ENCODE peak calls at places on chromosome 3, in six cellular contexts. X is choroid plexus epithelial cell, H is DND-41, C is pancreas, K is heart right ventricle, P is dorsolateral prefrontal cortex. O is an unnamed sample.

GRCh38 chr3:177875786-177876476 is 660.3 kb upstream of the KCNMB2 start:
- DNase-seq in C (no peak), X (peak; percentile 19), K (no peak), H (no peak), P (no peak), O (peak; percentile 78)

GRCh38 chr3:101667331-101667730 is 9.6 kb downstream of the ZBTB11 start:
- DNase-seq in H (no peak), C (no peak), P (no peak), X (no peak), K (no peak), O (no peak)

GRCh38 chr3:141444586-141445285 is 42.1 kb upstream of the RASA2 start:
- DNase-seq in H (no peak), K (no peak), X (peak; percentile 68), C (no peak), P (no peak), O (no peak)

GRCh38 chr3:181906338-181906737 is 194.6 kb downstream of the SOX2 start:
- DNase-seq in C (no peak), X (no peak), H (no peak), P (no peak), K (no peak), O (no peak)

GRCh38 chr3:47605646-47606045 is 27.0 kb upstream of the CSPG5 start:
- DNase-seq in P (no peak), H (no peak), C (no peak), X (no peak), K (no peak), O (no peak)

GRCh38 chr3:110791971-110792370 is 279.6 kb upstream of the NECTIN3 start:
- DNase-seq in H (no peak), C (no peak), K (no peak), X (no peak), P (no peak), O (no peak)

GRCh38 chr3:156843071-156843808 is 17.1 kb downstream of the LEKR1 start:
- DNase-seq in P (no peak), H (no peak), C (no peak), X (peak; percentile 9), K (no peak), O (no peak)

GRCh38 chr3:147411777-147412176 is 2.6 kb downstream of the ZIC1 start:
- DNase-seq in H (no peak), C (no peak), X (peak; percentile 77), P (no peak), K (no peak), O (no peak)

GRCh38 chr3:147921044-147921443 is 511.9 kb downstream of the ZIC1 start:
- DNase-seq in C (no peak), X (peak; percentile 30), H (no peak), P (no peak), K (no peak), O (no peak)

GRCh38 chr3:73009008-73009407 is 12.4 kb downstream of the PPP4R2 start:
- DNase-seq in X (no peak), K (no peak), H (no peak), C (no peak), P (no peak), O (no peak)

GRCh38 chr3:8223766-8224165 is 277.9 kb upstream of the LMCD1 start:
- DNase-seq in X (peak; percentile 19), P (no peak), H (no peak), C (no peak), K (peak; percentile 7), O (no peak)

GRCh38 chr3:46663611-46664135 is 29.8 kb downstream of the ALS2CL start:
- DNase-seq in P (no peak), K (peak; percentile 34), C (no peak), H (peak; percentile 3), X (peak; percentile 12), O (no peak)

GRCh38 chr3:38131621-38132369 is 5.1 kb downstream of the ACAA1 start:
- DNase-seq in C (no peak), K (no peak), X (peak; percentile 69), P (no peak), H (no peak), O (no peak)

GRCh38 chr3:160450846-160451245 is 1.3 kb upstream of the TRIM59 start:
- DNase-seq in P (no peak), X (peak; percentile 91), H (no peak), C (no peak), K (no peak), O (peak; percentile 54)

GRCh38 chr3:89173546-89173945 is 66.1 kb downstream of the EPHA3 start:
- DNase-seq in H (no peak), C (no peak), P (no peak), X (peak; percentile 36), K (no peak), O (no peak)

DNA sequence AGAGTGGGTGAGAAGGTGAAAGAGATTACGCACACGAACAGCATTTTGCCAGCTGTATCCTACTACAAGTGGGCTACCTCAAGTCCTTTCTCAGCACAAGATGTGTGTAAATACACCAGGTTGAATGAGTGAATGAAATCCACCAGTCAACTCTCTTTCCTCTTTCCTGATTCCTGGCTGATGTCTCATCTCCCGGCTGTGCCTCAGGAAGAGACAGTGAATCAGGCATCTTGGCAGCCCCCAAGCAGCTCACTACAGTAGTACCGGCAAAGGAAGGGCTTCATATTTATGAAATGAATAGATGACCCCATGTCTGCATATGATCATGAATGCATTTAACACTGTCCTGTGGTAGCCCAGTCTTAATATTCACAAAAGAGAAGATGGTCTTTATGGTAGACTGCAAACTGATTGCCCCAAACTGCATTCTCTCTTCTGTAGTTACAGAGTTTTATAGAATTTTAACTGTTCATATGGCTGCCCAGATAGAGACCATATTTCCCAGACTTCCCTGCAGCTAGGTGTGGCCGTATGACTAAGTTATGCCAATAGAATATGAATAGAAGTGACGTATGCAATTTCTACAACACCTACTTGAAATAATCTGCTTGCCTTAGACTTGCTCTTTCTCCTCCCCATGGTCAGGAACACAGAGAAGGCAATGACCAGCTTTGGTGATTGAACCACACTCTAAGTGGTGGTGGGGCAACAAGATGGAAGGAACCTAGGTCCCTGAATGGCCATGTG is 22.7 kb downstream of the MGLL start:
- DNase-seq in P (no peak), H (no peak), C (no peak), X (peak; percentile 87), K (no peak), O (no peak)
- H3K4me3 ChIP-seq in P (no peak overlapping the region), H (no peak overlapping the region), C (no peak overlapping the region), X (no peak overlapping the region), K (no peak overlapping the region), O (no peak overlapping the region)

DNA sequence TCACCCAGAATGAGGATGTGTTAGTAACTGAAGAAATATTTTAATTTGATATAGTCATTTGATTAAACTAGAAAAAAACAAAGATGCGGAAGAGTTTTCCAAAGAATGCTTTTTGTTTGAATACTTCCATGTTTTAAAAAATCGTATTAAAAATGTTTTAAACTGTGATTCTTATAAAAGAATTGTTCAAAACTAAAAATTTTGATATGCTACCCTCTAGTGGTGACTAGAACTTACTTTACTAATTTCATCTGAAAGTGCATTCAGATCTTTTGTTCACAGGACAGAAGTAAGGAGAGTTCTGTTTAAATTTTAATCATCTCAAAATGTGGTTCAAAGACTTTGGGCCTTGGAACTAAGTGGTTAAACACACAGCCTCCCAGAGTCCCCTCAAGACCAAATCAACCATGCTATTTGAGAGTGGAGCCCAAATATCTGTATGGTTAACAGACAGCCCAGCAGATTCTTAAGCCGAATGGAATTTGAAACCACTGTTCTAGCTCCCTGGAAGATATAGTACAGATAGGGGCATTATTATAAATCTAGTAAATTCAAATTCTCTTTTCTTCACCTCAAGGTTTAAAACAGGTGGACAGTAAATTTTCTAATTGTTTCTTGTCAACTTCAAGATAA is 45.2 kb upstream of the SYNPR start:
- DNase-seq in X (peak; percentile 22), K (no peak), H (no peak), P (no peak), C (no peak), O (no peak)
- TF ChIP-seq CTCF in X (peak; percentile 34), K (no peak), H (peak; percentile 37), P (peak; percentile 59), C (no peak), O (peak; percentile 10)

DNA sequence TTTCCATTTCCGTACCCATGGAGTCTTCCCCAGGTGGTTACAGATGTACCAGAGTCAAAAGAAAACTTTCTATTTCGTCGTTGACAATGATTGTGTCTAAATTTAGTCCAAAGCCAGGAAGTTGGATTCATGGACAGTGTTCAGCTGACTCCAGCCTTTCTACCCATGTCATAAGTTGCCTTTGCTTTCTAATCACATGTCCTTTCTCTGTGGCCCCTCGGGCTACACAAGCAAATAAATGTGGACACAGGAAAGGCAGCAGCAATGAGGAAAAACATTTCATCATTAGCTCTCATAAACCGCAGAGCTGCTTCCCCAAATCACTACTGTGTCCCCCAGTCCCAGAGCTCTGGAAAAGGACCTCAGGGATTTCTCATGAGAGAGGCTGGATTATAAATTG is 82.0 kb downstream of the USF3 start:
- DNase-seq in X (peak; percentile 19), C (no peak), P (no peak), K (peak; percentile 23), H (no peak), O (no peak)
- H3K4me3 ChIP-seq in X (no peak overlapping the region), C (no peak overlapping the region), P (no peak overlapping the region), K (no peak overlapping the region), H (no peak overlapping the region), O (no peak overlapping the region)

DNA sequence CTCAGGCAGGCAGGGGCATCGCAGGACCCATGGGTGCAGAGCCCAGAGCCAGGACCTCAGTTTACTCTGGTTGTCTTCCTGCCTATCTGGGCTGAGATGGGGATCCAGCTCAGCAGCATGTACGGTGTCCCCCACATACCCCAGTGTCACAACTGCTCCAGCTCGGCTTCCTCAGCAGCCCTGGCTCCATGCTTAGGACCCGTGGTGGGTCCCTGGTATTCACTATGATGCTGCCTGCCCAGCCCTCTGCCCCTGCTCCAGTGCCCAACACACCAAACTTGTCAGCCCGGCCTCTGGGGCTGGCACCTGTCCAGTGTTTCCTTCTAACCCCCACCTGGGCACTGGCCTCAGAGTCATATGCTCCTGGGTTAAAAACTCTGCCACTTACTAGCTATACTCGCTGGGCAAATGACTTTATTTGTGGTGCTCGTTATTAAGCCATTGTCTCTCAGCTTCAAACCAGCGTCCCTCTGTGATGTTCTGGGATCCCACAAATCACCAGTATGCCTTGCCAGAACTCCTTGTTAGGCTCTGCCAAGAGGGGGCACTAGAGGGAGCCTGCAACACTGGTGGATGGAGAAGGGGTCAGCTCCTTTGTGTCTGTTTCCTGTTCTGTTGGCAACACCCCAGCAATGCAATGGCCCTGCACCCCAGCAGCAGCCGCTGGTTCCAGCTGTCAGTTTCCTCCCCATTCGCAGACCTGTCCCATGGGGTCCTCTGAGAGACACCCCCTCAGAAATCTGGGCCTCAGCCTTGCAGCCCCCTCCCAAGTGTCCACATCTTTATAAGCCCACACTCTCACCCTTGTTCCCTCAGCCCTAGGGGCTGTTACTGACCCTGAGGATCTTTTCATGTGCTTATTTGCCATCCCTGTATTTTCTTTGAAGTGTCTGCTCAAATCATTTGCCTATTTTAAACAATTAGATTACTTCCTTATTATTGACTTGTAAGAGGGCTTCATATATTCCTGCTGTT is 24.1 kb upstream of the MRPS22 start:
- DNase-seq in X (peak; percentile 60), K (no peak), C (no peak), P (no peak), H (peak; percentile 12), O (no peak)
- TF ChIP-seq CTCF in X (peak; percentile 74), K (no peak), C (no peak), P (no peak), H (peak; percentile 46), O (peak; percentile 68)

O was measured in HFF-Myc.